ENCODE peak calls at places on chromosomes 3 and 15, in four cellular contexts. G, F, H and O are unnamed samples.

GRCh38 chr3:188437921-188438320 is 284.0 kb downstream of the LPP start:
- DNase-seq in H (no peak), G (no peak), F (no peak), O (no peak)

GRCh38 chr3:137460944-137461343 is 303.2 kb upstream of the SOX14 start:
- DNase-seq in H (no peak), F (no peak), G (no peak), O (no peak)

GRCh38 chr3:114466816-114467215 is 173.0 kb downstream of the TIGIT start:
- DNase-seq in F (no peak), G (no peak), H (no peak), O (no peak)

GRCh38 chr3:183506674-183507290 is 48.7 kb downstream of the KLHL6 start:
- DNase-seq in F (no peak), G (no peak), H (no peak), O (no peak)

GRCh38 chr15:85045615-85046014 is 64.0 kb downstream of the PDE8A start:
- DNase-seq in G (no peak), F (peak), H (no peak), O (no peak)

GRCh38 chr3:66068255-66068654 is 29.5 kb upstream of the MAGI1 start:
- DNase-seq in H (no peak), F (no peak), G (no peak), O (no peak)

GRCh38 chr3:153704115-153704514 is 417.1 kb upstream of the ARHGEF26 start:
- DNase-seq in G (no peak), H (no peak), F (no peak), O (no peak)

GRCh38 chr15:42808921-42809320 is 72.0 kb upstream of the CDAN1 start:
- DNase-seq in H (no peak), G (no peak), F (no peak), O (no peak)

GRCh38 chr3:61768284-61769012 is 207.1 kb downstream of the PTPRG start:
- DNase-seq in H (no peak), G (no peak), F (no peak), O (no peak)